ENCODE peak calls at places on chromosomes 6 and 20, in six cellular contexts. G, K, C, Y, J and R are unnamed samples.
A peak's percentile ranks its signal among the peaks of the same experiment; 100 is the strongest.

GRCh38 chr6:52284131-52284459 is 447 bp downstream of the MCM3 start:
- DNase-seq in G (no peak), K (no peak), C (peak; percentile 50), Y (peak; percentile 40), J (no peak), R (no peak)

GRCh38 chr6:1851681-1852456 is 242.2 kb downstream of the FOXC1 start:
- DNase-seq in G (no peak), K (no peak), C (no peak), Y (no peak), J (no peak), R (no peak)

GRCh38 chr6:109977791-109978173 is 329 bp upstream of the GPR6 start:
- DNase-seq in G (no peak), K (no peak), C (no peak), Y (no peak), J (no peak), R (no peak)

GRCh38 chr6:149750136-149750609 is 632 bp downstream of the PCMT1 start:
- DNase-seq in G (peak; percentile 44), K (peak; percentile 83), C (peak; percentile 68), Y (peak; percentile 55), J (peak; percentile 34), R (no peak)

GRCh38 chr6:22145823-22146379 is 150.9 kb downstream of the PRL start:
- DNase-seq in G (no peak), K (no peak), C (peak; percentile 26), Y (no peak), J (peak; percentile 53), R (peak; percentile 61)

GRCh38 chr6:125769147-125769783 is 19.8 kb downstream of the HEY2 start:
- DNase-seq in G (no peak), K (no peak), C (no peak), Y (no peak), J (no peak), R (no peak)

GRCh38 chr6:167079853-167080297 is 43.0 kb upstream of the CCR6 start:
- DNase-seq in G (peak; percentile 65), K (no peak), C (peak; percentile 38), Y (no peak), J (no peak), R (no peak)

GRCh38 chr20:62306440-62307187 is 3.8 kb downstream of the ADRM1 start:
- DNase-seq in G (no peak), K (no peak), C (no peak), Y (no peak), J (no peak), R (no peak)

GRCh38 chr6:129297592-129297991 is 412.4 kb downstream of the ARHGAP18 start:
- DNase-seq in G (no peak), K (no peak), C (no peak), Y (no peak), J (no peak), R (no peak)

GRCh38 chr6:113732384-113732966 is 124.7 kb upstream of the MARCKS start:
- DNase-seq in G (no peak), K (no peak), C (peak; percentile 49), Y (peak; percentile 50), J (no peak), R (no peak)